ENCODE peak calls at places on chromosome 5, in four cellular contexts. One of them, this sample, is unnamed.

GRCh38 chr5:32880781-32881180 is 169.7 kb downstream of the NPR3 start:
- DNase-seq in T-helper 9 cell: no peak
- DNase-seq in HuH-7.5: no peak
- DNase-seq in dorsolateral prefrontal cortex: no peak
- DNase-seq in this sample: no peak

GRCh38 chr5:110475529-110475928 is 250.9 kb downstream of the TMEM232 start:
- DNase-seq in HuH-7.5: peak
- DNase-seq in T-helper 9 cell: no peak
- DNase-seq in dorsolateral prefrontal cortex: no peak
- DNase-seq in this sample: no peak

GRCh38 chr5:135019314-135019713 is 14.7 kb downstream of the PITX1 start:
- DNase-seq in T-helper 9 cell: no peak
- DNase-seq in dorsolateral prefrontal cortex: no peak
- DNase-seq in HuH-7.5: no peak
- DNase-seq in this sample: no peak

GRCh38 chr5:135048286-135048685 is 14.3 kb upstream of the PITX1 start:
- DNase-seq in T-helper 9 cell: no peak
- DNase-seq in dorsolateral prefrontal cortex: no peak
- DNase-seq in HuH-7.5: no peak
- DNase-seq in this sample: no peak

GRCh38 chr5:114176356-114176755 is 185.5 kb upstream of the KCNN2 start:
- DNase-seq in T-helper 9 cell: no peak
- DNase-seq in dorsolateral prefrontal cortex: no peak
- DNase-seq in HuH-7.5: no peak
- DNase-seq in this sample: no peak

GRCh38 chr5:5373351-5374033 is 49.0 kb upstream of the ICE1 start:
- DNase-seq in T-helper 9 cell: no peak
- DNase-seq in HuH-7.5: no peak
- DNase-seq in dorsolateral prefrontal cortex: no peak
- DNase-seq in this sample: no peak

GRCh38 chr5:56078675-56079500 is 84.1 kb upstream of the IL6ST start:
- DNase-seq in HuH-7.5: no peak
- DNase-seq in dorsolateral prefrontal cortex: no peak
- DNase-seq in T-helper 9 cell: no peak
- DNase-seq in this sample: no peak

GRCh38 chr5:1448511-1449011 is 3.3 kb upstream of the SLC6A3 start:
- DNase-seq in T-helper 9 cell: no peak
- DNase-seq in dorsolateral prefrontal cortex: no peak
- DNase-seq in HuH-7.5: no peak
- DNase-seq in this sample: peak

GRCh38 chr5:80408976-80409926 is 1.4 kb downstream of the ZFYVE16 start:
- DNase-seq in dorsolateral prefrontal cortex: no peak
- DNase-seq in HuH-7.5: no peak
- DNase-seq in T-helper 9 cell: no peak
- DNase-seq in this sample: no peak

GRCh38 chr5:164422400-164422799 is 917.0 kb downstream of the MAT2B start:
- DNase-seq in T-helper 9 cell: no peak
- DNase-seq in dorsolateral prefrontal cortex: no peak
- DNase-seq in HuH-7.5: no peak
- DNase-seq in this sample: no peak

GRCh38 chr5:21784487-21784886 is 1068.7 kb downstream of the CDH12 start:
- DNase-seq in HuH-7.5: no peak
- DNase-seq in T-helper 9 cell: no peak
- DNase-seq in dorsolateral prefrontal cortex: no peak
- DNase-seq in this sample: no peak

GRCh38 chr5:173625686-173626500 is 9.4 kb upstream of the BOD1 start:
- DNase-seq in dorsolateral prefrontal cortex: no peak
- DNase-seq in HuH-7.5: no peak
- DNase-seq in T-helper 9 cell: no peak
- DNase-seq in this sample: no peak

GRCh38 chr5:74542477-74542876 is 98.1 kb downstream of the ENC1 start:
- DNase-seq in dorsolateral prefrontal cortex: no peak
- DNase-seq in T-helper 9 cell: no peak
- DNase-seq in HuH-7.5: no peak
- DNase-seq in this sample: no peak

GRCh38 chr5:150279618-150280017 is 10.0 kb downstream of the CAMK2A start:
- DNase-seq in HuH-7.5: no peak
- DNase-seq in dorsolateral prefrontal cortex: no peak
- DNase-seq in T-helper 9 cell: no peak
- DNase-seq in this sample: no peak

GRCh38 chr5:1882337-1883119 is at the start of gene IRX4:
- DNase-seq in T-helper 9 cell: no peak
- DNase-seq in dorsolateral prefrontal cortex: no peak
- DNase-seq in HuH-7.5: no peak
- DNase-seq in this sample: no peak

GRCh38 chr5:17217421-17218352 is at the start of gene BASP1:
- DNase-seq in dorsolateral prefrontal cortex: peak
- DNase-seq in T-helper 9 cell: peak
- DNase-seq in HuH-7.5: no peak
- DNase-seq in this sample: no peak

GRCh38 chr5:150176745-150177485 is 10.3 kb downstream of the CDX1 start:
- DNase-seq in dorsolateral prefrontal cortex: no peak
- DNase-seq in HuH-7.5: no peak
- DNase-seq in T-helper 9 cell: no peak
- DNase-seq in this sample: no peak

GRCh38 chr5:10030219-10030831 is 219.4 kb downstream of the ATPSCKMT start:
- DNase-seq in HuH-7.5: no peak
- DNase-seq in T-helper 9 cell: no peak
- DNase-seq in dorsolateral prefrontal cortex: no peak
- DNase-seq in this sample: no peak

GRCh38 chr5:43967165-43967564 is 364.2 kb downstream of the NNT start:
- DNase-seq in HuH-7.5: no peak
- DNase-seq in dorsolateral prefrontal cortex: no peak
- DNase-seq in T-helper 9 cell: no peak
- DNase-seq in this sample: no peak

GRCh38 chr5:124740991-124741583 is 5.4 kb downstream of the ZNF608 start:
- DNase-seq in dorsolateral prefrontal cortex: no peak
- DNase-seq in T-helper 9 cell: no peak
- DNase-seq in HuH-7.5: no peak
- DNase-seq in this sample: no peak

GRCh38 chr5:64210866-64211265 is 45.2 kb downstream of the RNF180 start:
- DNase-seq in HuH-7.5: no peak
- DNase-seq in T-helper 9 cell: no peak
- DNase-seq in dorsolateral prefrontal cortex: no peak
- DNase-seq in this sample: no peak

GRCh38 chr5:55737793-55738192 is at the start of gene DDX4:
- DNase-seq in T-helper 9 cell: no peak
- DNase-seq in HuH-7.5: no peak
- DNase-seq in dorsolateral prefrontal cortex: no peak
- DNase-seq in this sample: no peak

GRCh38 chr5:139915834-139916233 is 120.2 kb downstream of the PSD2 start:
- DNase-seq in dorsolateral prefrontal cortex: no peak
- DNase-seq in T-helper 9 cell: no peak
- DNase-seq in HuH-7.5: no peak
- DNase-seq in this sample: no peak

GRCh38 chr5:118698774-118699173 is 289.6 kb downstream of the DTWD2 start:
- DNase-seq in HuH-7.5: no peak
- DNase-seq in T-helper 9 cell: no peak
- DNase-seq in dorsolateral prefrontal cortex: no peak
- DNase-seq in this sample: no peak

GRCh38 chr5:154421868-154422267 is 23.9 kb upstream of the SAP30L start:
- DNase-seq in HuH-7.5: peak
- DNase-seq in dorsolateral prefrontal cortex: no peak
- DNase-seq in T-helper 9 cell: no peak
- DNase-seq in this sample: no peak

GRCh38 chr5:96927008-96927407 is 8.9 kb upstream of the LNPEP start:
- DNase-seq in T-helper 9 cell: no peak
- DNase-seq in dorsolateral prefrontal cortex: no peak
- DNase-seq in HuH-7.5: no peak
- DNase-seq in this sample: no peak

GRCh38 chr5:149995385-149996085 is 4.9 kb downstream of the TIGD6 start:
- DNase-seq in HuH-7.5: no peak
- DNase-seq in T-helper 9 cell: no peak
- DNase-seq in dorsolateral prefrontal cortex: peak
- DNase-seq in this sample: no peak

GRCh38 chr5:652023-652515 is 39.9 kb downstream of the CEP72 start:
- DNase-seq in T-helper 9 cell: no peak
- DNase-seq in HuH-7.5: no peak
- DNase-seq in dorsolateral prefrontal cortex: no peak
- DNase-seq in this sample: no peak

GRCh38 chr5:13945271-13945670 is 783 bp upstream of the DNAH5 start:
- DNase-seq in HuH-7.5: no peak
- DNase-seq in T-helper 9 cell: no peak
- DNase-seq in dorsolateral prefrontal cortex: no peak
- DNase-seq in this sample: no peak

GRCh38 chr5:95471922-95472321 is 80.8 kb downstream of the FAM81B start:
- DNase-seq in dorsolateral prefrontal cortex: no peak
- DNase-seq in T-helper 9 cell: no peak
- DNase-seq in HuH-7.5: no peak
- DNase-seq in this sample: no peak

GRCh38 chr5:43729846-43730478 is 127.0 kb downstream of the NNT start:
- DNase-seq in HuH-7.5: no peak
- DNase-seq in dorsolateral prefrontal cortex: no peak
- DNase-seq in T-helper 9 cell: no peak
- DNase-seq in this sample: no peak

GRCh38 chr5:68409259-68409658 is 193.7 kb downstream of the PIK3R1 start:
- DNase-seq in dorsolateral prefrontal cortex: no peak
- DNase-seq in HuH-7.5: no peak
- DNase-seq in T-helper 9 cell: no peak
- DNase-seq in this sample: no peak

GRCh38 chr5:135551593-135552447 is 16.1 kb upstream of the NEUROG1 start:
- DNase-seq in HuH-7.5: peak
- DNase-seq in T-helper 9 cell: peak
- DNase-seq in dorsolateral prefrontal cortex: no peak
- DNase-seq in this sample: no peak

GRCh38 chr5:151115272-151115905 is 34.6 kb upstream of the TNIP1 start:
- DNase-seq in T-helper 9 cell: peak
- DNase-seq in HuH-7.5: peak
- DNase-seq in dorsolateral prefrontal cortex: peak
- DNase-seq in this sample: peak

GRCh38 chr5:106875591-106876297 is 795.0 kb downstream of the EFNA5 start:
- DNase-seq in HuH-7.5: no peak
- DNase-seq in T-helper 9 cell: no peak
- DNase-seq in dorsolateral prefrontal cortex: no peak
- DNase-seq in this sample: no peak

GRCh38 chr5:44233691-44234090 is 155.5 kb downstream of the FGF10 start:
- DNase-seq in T-helper 9 cell: no peak
- DNase-seq in HuH-7.5: no peak
- DNase-seq in dorsolateral prefrontal cortex: no peak
- DNase-seq in this sample: no peak

GRCh38 chr5:143393516-143393915 is 10.0 kb downstream of the NR3C1 start:
- DNase-seq in T-helper 9 cell: no peak
- DNase-seq in HuH-7.5: no peak
- DNase-seq in dorsolateral prefrontal cortex: no peak
- DNase-seq in this sample: no peak

GRCh38 chr5:170597109-170597741 is 93.4 kb downstream of the KCNIP1 start:
- DNase-seq in T-helper 9 cell: no peak
- DNase-seq in HuH-7.5: no peak
- DNase-seq in dorsolateral prefrontal cortex: no peak
- DNase-seq in this sample: no peak